ENCODE peak calls at places on chromosomes 4 and X, in six cellular contexts. Y is colonic mucosa, L is SW 1271, S is Karpas-422, T is T-helper 1 cell, X is naive B cell. N is an unnamed sample.

GRCh38 chr4:3261411-3262207 is 12.7 kb downstream of the MSANTD1 start:
- DNase-seq in Y (peak), L (no peak), T (no peak), X (no peak), S (no peak), N (peak)

GRCh38 chr4:118842055-118842454 is 6.1 kb upstream of the SEC24D start:
- DNase-seq in Y (no peak), T (no peak), S (no peak), L (no peak), X (no peak), N (no peak)

GRCh38 chr4:124803641-124804040 is 91.1 kb upstream of the ANKRD50 start:
- DNase-seq in X (no peak), L (no peak), T (no peak), Y (no peak), S (no peak), N (no peak)

GRCh38 chr4:8336412-8337075 is 67.0 kb downstream of the HTRA3 start:
- DNase-seq in L (peak), X (no peak), Y (no peak), S (no peak), T (no peak), N (peak)

GRCh38 chr4:109560687-109561452 is 824 bp downstream of the MCUB start:
- DNase-seq in X (peak), L (peak), Y (peak), T (peak), S (peak), N (no peak)

GRCh38 chr4:113117346-113117677 is 67.9 kb downstream of the ANK2 start:
- DNase-seq in Y (no peak), L (no peak), X (no peak), T (no peak), S (no peak), N (no peak)

GRCh38 chrX:56974408-56974807 is 20.9 kb downstream of the SPIN3 start:
- DNase-seq in X (no peak), L (no peak), S (no peak), T (no peak), Y (no peak), N (no peak)

GRCh38 chr4:19486400-19486799 is 765.3 kb upstream of the SLIT2 start:
- DNase-seq in T (no peak), Y (no peak), L (peak), S (no peak), X (no peak), N (no peak)

GRCh38 chr4:172953896-172954568 is 214.6 kb upstream of the GALNT7 start:
- DNase-seq in X (no peak), T (no peak), L (no peak), Y (no peak), S (no peak), N (no peak)

GRCh38 chr4:54660145-54660535 is 2.4 kb downstream of the KIT start:
- DNase-seq in X (no peak), L (no peak), T (no peak), Y (no peak), S (no peak), N (no peak)

GRCh38 chr4:6035786-6036185 is 17.6 kb upstream of the C4orf50 start:
- DNase-seq in Y (no peak), X (no peak), T (no peak), S (no peak), L (no peak), N (no peak)

GRCh38 chr4:42478509-42478908 is 81.2 kb downstream of the SHISA3 start:
- DNase-seq in T (no peak), S (no peak), Y (no peak), L (no peak), X (no peak), N (no peak)

N was measured in stomach.